ENCODE peak calls at places on chromosomes 5 and 9, in six cellular contexts. One of them, this sample, is unnamed.

GRCh38 chr9:110141118-110141797 is 66.7 kb downstream of the C9orf152 start:
- DNase-seq in HepG2: no peak
- DNase-seq in H1: no peak
- DNase-seq in K562: no peak
- DNase-seq in HCT116: no peak
- DNase-seq in SK-N-SH: no peak
- DNase-seq in this sample: no peak

GRCh38 chr5:78773655-78774054 is 125.1 kb upstream of the LHFPL2 start:
- DNase-seq in H1: no peak
- DNase-seq in HCT116: no peak
- DNase-seq in K562: no peak
- DNase-seq in SK-N-SH: no peak
- DNase-seq in HepG2: no peak
- DNase-seq in this sample: no peak

GRCh38 chr5:73641811-73642210 is 15.8 kb downstream of the ARHGEF28 start:
- DNase-seq in K562: no peak
- DNase-seq in HCT116: no peak
- DNase-seq in SK-N-SH: no peak
- DNase-seq in HepG2: no peak
- DNase-seq in H1: no peak
- DNase-seq in this sample: no peak

GRCh38 chr5:1735320-1735970 is 64.2 kb downstream of the MRPL36 start:
- DNase-seq in HepG2: no peak
- DNase-seq in HCT116: no peak
- DNase-seq in K562: no peak
- DNase-seq in H1: no peak
- DNase-seq in SK-N-SH: no peak
- DNase-seq in this sample: no peak

GRCh38 chr5:114544561-114544960 is 182.7 kb downstream of the KCNN2 start:
- DNase-seq in SK-N-SH: no peak
- DNase-seq in H1: no peak
- DNase-seq in HepG2: no peak
- DNase-seq in K562: no peak
- DNase-seq in HCT116: no peak
- DNase-seq in this sample: no peak

GRCh38 chr9:126219717-126220116 is 106.9 kb upstream of the MVB12B start:
- DNase-seq in H1: no peak
- DNase-seq in SK-N-SH: no peak
- DNase-seq in HCT116: no peak
- DNase-seq in HepG2: no peak
- DNase-seq in K562: no peak
- DNase-seq in this sample: no peak

GRCh38 chr5:165881259-165881658 is 2375.8 kb downstream of the MAT2B start:
- DNase-seq in H1: no peak
- DNase-seq in K562: no peak
- DNase-seq in HepG2: no peak
- DNase-seq in SK-N-SH: peak
- DNase-seq in HCT116: no peak
- DNase-seq in this sample: peak

GRCh38 chr5:126508962-126509279 is 85.7 kb downstream of the GRAMD2B start:
- DNase-seq in HepG2: no peak
- DNase-seq in HCT116: no peak
- DNase-seq in SK-N-SH: no peak
- DNase-seq in H1: no peak
- DNase-seq in K562: no peak
- DNase-seq in this sample: no peak

DNA sequence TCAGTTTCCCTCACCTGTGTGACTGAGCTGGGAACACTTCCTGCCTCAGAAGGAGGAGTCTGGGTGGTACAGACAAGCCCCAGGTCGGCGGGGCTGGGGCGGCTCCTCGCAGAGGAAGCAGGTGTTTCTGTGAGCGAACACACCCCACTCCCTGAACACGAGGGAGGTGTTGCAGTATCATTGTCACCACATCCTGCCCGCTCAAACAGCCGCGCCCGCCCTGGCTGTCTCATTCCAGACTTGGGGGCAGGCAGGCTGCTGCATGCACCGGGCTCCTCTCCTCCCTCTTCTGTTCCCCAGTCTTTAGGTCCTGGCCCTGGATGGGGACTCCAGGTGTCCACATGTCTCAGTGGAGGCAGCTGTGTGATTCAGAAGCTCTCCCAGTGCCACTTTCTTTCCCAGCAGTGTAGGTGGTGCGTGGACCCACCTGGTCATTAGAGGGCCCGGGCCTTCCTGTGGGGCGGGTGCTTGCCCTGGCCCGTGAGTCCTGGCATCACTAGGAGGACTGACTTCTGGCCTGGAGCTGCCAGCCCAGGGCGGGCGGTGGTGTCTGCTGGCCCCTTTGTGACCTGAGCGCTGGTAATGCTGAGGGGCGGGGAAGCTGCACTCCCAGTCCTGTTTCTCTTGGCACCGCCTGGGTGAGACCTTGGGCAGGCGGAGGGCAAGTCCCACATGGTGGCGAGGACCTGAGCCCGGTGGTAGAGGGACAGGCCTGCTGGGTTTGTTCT is 18.3 kb upstream of the PHYHD1 start:
- DNase-seq in K562: no peak
- DNase-seq in SK-N-SH: no peak
- DNase-seq in HCT116: no peak
- DNase-seq in H1: no peak
- DNase-seq in HepG2: no peak
- DNase-seq in this sample: no peak
- TF ChIP-seq JUND in K562: no peak
- TF ChIP-seq JUND in SK-N-SH: no peak
- TF ChIP-seq JUND in HCT116: no peak
- TF ChIP-seq JUND in H1: no peak
- TF ChIP-seq JUND in HepG2: no peak
- TF ChIP-seq JUND in this sample: no peak

GRCh38 chr5:175329976-175330375 is 114.0 kb downstream of the DRD1 start:
- DNase-seq in HepG2: no peak
- DNase-seq in HCT116: no peak
- DNase-seq in SK-N-SH: no peak
- DNase-seq in K562: no peak
- DNase-seq in H1: no peak
- DNase-seq in this sample: no peak
- TF ChIP-seq JUND in HepG2: no peak
- TF ChIP-seq JUND in HCT116: no peak
- TF ChIP-seq JUND in SK-N-SH: no peak
- TF ChIP-seq JUND in K562: no peak
- TF ChIP-seq JUND in H1: no peak
- TF ChIP-seq JUND in this sample: no peak

GRCh38 chr9:132948482-132949050 is 4.2 kb upstream of the TSC1 start:
- DNase-seq in HepG2: no peak
- DNase-seq in K562: no peak
- DNase-seq in SK-N-SH: no peak
- DNase-seq in H1: no peak
- DNase-seq in HCT116: no peak
- DNase-seq in this sample: no peak

GRCh38 chr9:132949709-132950108 is 5.3 kb upstream of the TSC1 start:
- DNase-seq in HepG2: no peak
- DNase-seq in K562: no peak
- DNase-seq in HCT116: no peak
- DNase-seq in H1: no peak
- DNase-seq in SK-N-SH: no peak
- DNase-seq in this sample: no peak

GRCh38 chr9:132946624-132947295 is 2.3 kb upstream of the TSC1 start:
- DNase-seq in K562: no peak
- DNase-seq in HCT116: no peak
- DNase-seq in H1: peak
- DNase-seq in HepG2: peak
- DNase-seq in SK-N-SH: no peak
- DNase-seq in this sample: no peak

GRCh38 chr9:132946216-132946615 is 1.8 kb upstream of the TSC1 start:
- DNase-seq in HepG2: no peak
- DNase-seq in HCT116: no peak
- DNase-seq in H1: no peak
- DNase-seq in K562: no peak
- DNase-seq in SK-N-SH: no peak
- DNase-seq in this sample: no peak

DNA sequence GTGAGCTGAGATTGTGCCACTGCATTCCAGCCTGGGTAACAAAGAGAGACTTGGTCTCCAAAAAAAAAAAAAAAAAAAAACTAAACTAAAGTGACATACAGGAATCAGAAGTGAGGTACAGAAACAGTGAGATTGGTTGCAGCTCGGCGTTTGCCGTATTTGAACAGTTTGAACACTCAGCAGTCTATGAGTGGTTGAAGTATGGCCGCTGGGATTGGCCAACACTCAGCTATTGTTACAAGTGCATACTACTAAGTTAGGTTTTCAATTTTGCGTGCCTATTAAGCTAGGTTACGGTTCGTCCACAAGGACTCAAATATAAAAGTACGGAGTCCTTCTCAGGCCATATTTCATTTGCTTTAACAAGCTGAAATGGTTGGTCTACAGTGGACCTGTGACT is 3.3 kb upstream of the TSC1 start:
- DNase-seq in K562: no peak
- DNase-seq in H1: no peak
- DNase-seq in HCT116: no peak
- DNase-seq in HepG2: no peak
- DNase-seq in SK-N-SH: no peak
- DNase-seq in this sample: no peak
- TF ChIP-seq JUND in K562: no peak
- TF ChIP-seq JUND in H1: no peak
- TF ChIP-seq JUND in HCT116: no peak
- TF ChIP-seq JUND in HepG2: no peak
- TF ChIP-seq JUND in SK-N-SH: no peak
- TF ChIP-seq JUND in this sample: no peak

DNA sequence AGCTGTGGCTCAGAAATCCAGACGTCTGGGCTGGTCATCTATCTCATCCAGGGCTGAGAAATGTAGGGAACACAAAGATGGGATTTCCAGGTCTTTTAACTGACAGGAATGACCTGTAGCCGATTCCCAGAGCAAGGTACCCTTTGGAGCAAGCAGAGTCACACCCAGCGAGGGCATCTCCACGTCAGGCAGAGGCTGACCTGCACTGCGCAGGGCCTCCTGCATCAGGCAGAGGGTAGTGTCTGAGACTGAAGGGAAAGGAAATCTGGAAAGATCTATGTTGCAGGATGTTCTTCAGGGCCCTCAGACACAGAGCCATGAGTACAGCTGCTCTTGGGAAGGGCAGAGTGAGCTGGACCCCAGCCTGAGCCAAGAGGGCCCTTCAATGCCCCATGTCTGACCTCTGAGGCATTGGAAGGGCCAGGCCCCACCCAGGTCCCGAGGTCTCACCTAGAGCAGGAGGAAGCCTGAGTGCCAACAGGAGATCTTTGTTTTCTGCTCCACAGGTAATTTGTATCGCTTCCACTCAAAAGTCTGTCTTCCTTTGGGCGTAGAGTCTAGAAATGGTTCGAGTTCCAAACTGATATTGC is 278.7 kb downstream of the FSTL4 start:
- DNase-seq in H1: no peak
- DNase-seq in K562: no peak
- DNase-seq in HepG2: no peak
- DNase-seq in HCT116: no peak
- DNase-seq in SK-N-SH: no peak
- DNase-seq in this sample: no peak
- TF ChIP-seq JUND in H1: no peak
- TF ChIP-seq JUND in K562: no peak
- TF ChIP-seq JUND in HepG2: no peak
- TF ChIP-seq JUND in HCT116: no peak
- TF ChIP-seq JUND in SK-N-SH: no peak
- TF ChIP-seq JUND in this sample: no peak

GRCh38 chr9:33101104-33101951 is 24.9 kb upstream of the SMU1 start:
- DNase-seq in K562: no peak
- DNase-seq in SK-N-SH: no peak
- DNase-seq in HepG2: no peak
- DNase-seq in H1: no peak
- DNase-seq in HCT116: no peak
- DNase-seq in this sample: no peak
- TF ChIP-seq JUND in K562: no peak
- TF ChIP-seq JUND in SK-N-SH: no peak
- TF ChIP-seq JUND in HepG2: no peak
- TF ChIP-seq JUND in H1: no peak
- TF ChIP-seq JUND in HCT116: peak
- TF ChIP-seq JUND in this sample: no peak

GRCh38 chr5:124936626-124936933 is 190.1 kb upstream of the ZNF608 start:
- DNase-seq in HepG2: no peak
- DNase-seq in HCT116: no peak
- DNase-seq in SK-N-SH: no peak
- DNase-seq in H1: no peak
- DNase-seq in K562: no peak
- DNase-seq in this sample: no peak

GRCh38 chr5:124932791-124933600 is 186.6 kb upstream of the ZNF608 start:
- DNase-seq in HepG2: no peak
- DNase-seq in HCT116: no peak
- DNase-seq in K562: no peak
- DNase-seq in SK-N-SH: peak
- DNase-seq in H1: no peak
- DNase-seq in this sample: no peak

DNA sequence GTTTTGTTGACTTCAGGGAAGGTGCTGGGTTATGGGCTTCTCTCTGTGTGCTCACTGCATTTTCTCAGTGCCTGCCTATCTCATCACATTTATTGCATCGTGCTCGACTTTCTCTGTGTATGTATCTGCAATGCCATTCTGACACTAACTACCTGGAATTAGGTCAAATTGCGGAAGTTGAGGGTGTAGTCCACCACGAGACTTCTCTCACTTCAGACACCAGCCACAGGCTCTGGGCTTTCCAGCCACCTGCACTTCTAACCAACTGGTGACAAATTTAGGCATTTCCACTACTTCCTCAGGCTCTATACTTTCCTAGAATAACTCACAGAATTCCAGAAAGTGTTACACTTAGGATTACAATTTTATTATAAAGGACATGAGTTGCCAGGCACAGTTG is 188.6 kb upstream of the ZNF608 start:
- DNase-seq in K562: peak
- DNase-seq in H1: no peak
- DNase-seq in HepG2: no peak
- DNase-seq in HCT116: no peak
- DNase-seq in SK-N-SH: no peak
- DNase-seq in this sample: no peak
- TF ChIP-seq JUND in K562: no peak
- TF ChIP-seq JUND in H1: no peak
- TF ChIP-seq JUND in HepG2: no peak
- TF ChIP-seq JUND in HCT116: no peak
- TF ChIP-seq JUND in SK-N-SH: no peak
- TF ChIP-seq JUND in this sample: no peak

GRCh38 chr5:80097516-80097915 is 62.4 kb downstream of the THBS4 start:
- DNase-seq in K562: no peak
- DNase-seq in H1: no peak
- DNase-seq in HepG2: no peak
- DNase-seq in SK-N-SH: no peak
- DNase-seq in HCT116: no peak
- DNase-seq in this sample: no peak

GRCh38 chr5:80101993-80102392 is 66.8 kb downstream of the THBS4 start:
- DNase-seq in K562: no peak
- DNase-seq in SK-N-SH: no peak
- DNase-seq in HepG2: no peak
- DNase-seq in HCT116: no peak
- DNase-seq in H1: no peak
- DNase-seq in this sample: no peak

GRCh38 chr5:80103375-80103774 is 68.2 kb downstream of the THBS4 start:
- DNase-seq in HCT116: no peak
- DNase-seq in K562: no peak
- DNase-seq in H1: no peak
- DNase-seq in HepG2: no peak
- DNase-seq in SK-N-SH: no peak
- DNase-seq in this sample: no peak

GRCh38 chr5:80094339-80094738 is 59.2 kb downstream of the THBS4 start:
- DNase-seq in HCT116: no peak
- DNase-seq in SK-N-SH: no peak
- DNase-seq in H1: no peak
- DNase-seq in K562: no peak
- DNase-seq in HepG2: no peak
- DNase-seq in this sample: no peak

GRCh38 chr5:80098951-80099350 is 63.8 kb downstream of the THBS4 start:
- DNase-seq in HepG2: no peak
- DNase-seq in H1: no peak
- DNase-seq in HCT116: no peak
- DNase-seq in SK-N-SH: no peak
- DNase-seq in K562: no peak
- DNase-seq in this sample: no peak
- TF ChIP-seq JUND in HepG2: no peak
- TF ChIP-seq JUND in H1: no peak
- TF ChIP-seq JUND in HCT116: no peak
- TF ChIP-seq JUND in SK-N-SH: no peak
- TF ChIP-seq JUND in K562: no peak
- TF ChIP-seq JUND in this sample: no peak